ENCODE peak calls at places on chromosome 22, in ten cellular contexts. H is hepatocyte; Q is left colon; U is GM04503; Y is HepG2; W is activated T-helper 2 cell treated with anti-CD3 and anti-CD28 coated beads, Interferon-gamma antibody, Interleukin-2, Interleukin-4, amounts not matched to agents 10 μg/mL and 5 μg/mL and 100 μg/mL, durations not matched to agents 14 hours and 24 hours and 36 hours; K is astrocyte; Z is DMS79; E is activated gamma-delta T cell treated with anti-CD3 and anti-CD28 coated beads, Interleukin-2, amount 50 U/mL, for 16 hours; S is mucosa of gallbladder. V is an unnamed sample.
A peak's percentile ranks its signal among the peaks of the same experiment; 100 is the strongest.

GRCh38 chr22:41478891-41479521 is 10.1 kb downstream of the ACO2 start:
- DNase-seq in H (peak; percentile 44), Q (no peak), U (no peak), Y (no peak), W (no peak), K (no peak), Z (no peak), E (no peak), S (no peak), V (peak; percentile 84)

GRCh38 chr22:50008151-50009040 is 4.2 kb downstream of the IL17REL start:
- DNase-seq in H (peak; percentile 21), Q (no peak), U (no peak), Y (no peak), W (no peak), K (no peak), Z (peak; percentile 69), E (no peak), S (no peak), V (no peak)

GRCh38 chr22:28750471-28750881 is 8.6 kb downstream of the HSCB start:
- DNase-seq in H (no peak), Q (no peak), U (no peak), Y (no peak), W (no peak), K (peak; percentile 84), Z (no peak), E (no peak), S (no peak), V (no peak)

GRCh38 chr22:38205261-38206128 is 3.7 kb downstream of the MAFF start:
- DNase-seq in H (peak; percentile 64), Q (peak; percentile 50), U (peak; percentile 79), Y (no peak), W (no peak), K (peak; percentile 84), Z (no peak), E (no peak), S (peak; percentile 77), V (no peak)

GRCh38 chr22:47458348-47458747 is 695.9 kb downstream of the TBC1D22A start:
- DNase-seq in H (no peak), Q (no peak), U (no peak), Y (no peak), W (no peak), K (no peak), Z (no peak), E (no peak), S (no peak), V (no peak)

GRCh38 chr22:37300551-37301017 is 18.3 kb downstream of the CYTH4 start:
- DNase-seq in H (no peak), Q (peak; percentile 23), U (no peak), Y (no peak), W (peak; percentile 29), K (no peak), Z (no peak), E (no peak), S (no peak), V (no peak)

GRCh38 chr22:47169801-47170140 is 407.3 kb downstream of the TBC1D22A start:
- DNase-seq in H (no peak), Q (no peak), U (no peak), Y (no peak), W (no peak), K (no peak), Z (no peak), E (no peak), S (no peak), V (no peak)

GRCh38 chr22:39317756-39318506 is 1.5 kb downstream of the RPL3 start:
- DNase-seq in H (no peak), Q (no peak), U (no peak), Y (no peak), W (no peak), K (no peak), Z (no peak), E (no peak), S (no peak), V (no peak)

GRCh38 chr22:44918166-44918924 is 91.5 kb downstream of the PHF21B start:
- DNase-seq in H (no peak), Q (no peak), U (no peak), Y (no peak), W (no peak), K (no peak), Z (no peak), E (no peak), S (no peak), V (no peak)

V was measured in renal cortical epithelial cell.